ENCODE peak calls at places on chromosomes 4 and X, in four cellular contexts. One of them, this sample, is unnamed.
A peak's percentile ranks its signal among the peaks of the same experiment; 100 is the strongest.

GRCh38 chrX:100864967-100865366 is 9.2 kb downstream of the NOX1 start:
- DNase-seq in NCI-H1694: no peak
- DNase-seq in A549: no peak
- DNase-seq in activated effector memory CD4-positive, alpha-beta T cell treated with anti-CD3 and anti-CD28 coated beads, Interleukin-2, amount 50 U/mL, for 16 hours: no peak
- DNase-seq in this sample: no peak

GRCh38 chr4:147620315-147620714 is 3.1 kb downstream of the TMEM184C start:
- DNase-seq in NCI-H1694: no peak
- DNase-seq in A549: no peak
- DNase-seq in activated effector memory CD4-positive, alpha-beta T cell treated with anti-CD3 and anti-CD28 coated beads, Interleukin-2, amount 50 U/mL, for 16 hours: no peak
- DNase-seq in this sample: no peak

GRCh38 chrX:130196453-130196852 is 24.7 kb downstream of the RAB33A start:
- DNase-seq in NCI-H1694: no peak
- DNase-seq in A549: no peak
- DNase-seq in activated effector memory CD4-positive, alpha-beta T cell treated with anti-CD3 and anti-CD28 coated beads, Interleukin-2, amount 50 U/mL, for 16 hours: no peak
- DNase-seq in this sample: no peak

GRCh38 chrX:39261446-39262147 is 460.3 kb downstream of the MID1IP1 start:
- DNase-seq in NCI-H1694: peak; percentile 55
- DNase-seq in A549: peak; percentile 1
- DNase-seq in activated effector memory CD4-positive, alpha-beta T cell treated with anti-CD3 and anti-CD28 coated beads, Interleukin-2, amount 50 U/mL, for 16 hours: no peak
- DNase-seq in this sample: no peak

GRCh38 chr4:55993994-55994657 is 45.4 kb downstream of the CEP135 start:
- DNase-seq in NCI-H1694: no peak
- DNase-seq in A549: no peak
- DNase-seq in activated effector memory CD4-positive, alpha-beta T cell treated with anti-CD3 and anti-CD28 coated beads, Interleukin-2, amount 50 U/mL, for 16 hours: no peak
- DNase-seq in this sample: no peak

GRCh38 chrX:46208225-46208854 is 336.9 kb downstream of the ZNF674 start:
- DNase-seq in NCI-H1694: no peak
- DNase-seq in A549: no peak
- DNase-seq in activated effector memory CD4-positive, alpha-beta T cell treated with anti-CD3 and anti-CD28 coated beads, Interleukin-2, amount 50 U/mL, for 16 hours: no peak
- DNase-seq in this sample: no peak

GRCh38 chrX:121307441-121307840 is 260.0 kb downstream of the GLUD2 start:
- DNase-seq in NCI-H1694: no peak
- DNase-seq in A549: no peak
- DNase-seq in activated effector memory CD4-positive, alpha-beta T cell treated with anti-CD3 and anti-CD28 coated beads, Interleukin-2, amount 50 U/mL, for 16 hours: no peak
- DNase-seq in this sample: no peak

GRCh38 chr4:107589269-107589668 is 130.8 kb downstream of the PAPSS1 start:
- DNase-seq in NCI-H1694: no peak
- DNase-seq in A549: no peak
- DNase-seq in activated effector memory CD4-positive, alpha-beta T cell treated with anti-CD3 and anti-CD28 coated beads, Interleukin-2, amount 50 U/mL, for 16 hours: no peak
- DNase-seq in this sample: no peak

GRCh38 chr4:146975535-146975934 is 29.9 kb upstream of the TTC29 start:
- DNase-seq in NCI-H1694: no peak
- DNase-seq in A549: no peak
- DNase-seq in activated effector memory CD4-positive, alpha-beta T cell treated with anti-CD3 and anti-CD28 coated beads, Interleukin-2, amount 50 U/mL, for 16 hours: no peak
- DNase-seq in this sample: peak; percentile 29

GRCh38 chrX:122703762-122704161 is 480.3 kb upstream of the GRIA3 start:
- DNase-seq in NCI-H1694: no peak
- DNase-seq in A549: no peak
- DNase-seq in activated effector memory CD4-positive, alpha-beta T cell treated with anti-CD3 and anti-CD28 coated beads, Interleukin-2, amount 50 U/mL, for 16 hours: no peak
- DNase-seq in this sample: no peak

GRCh38 chr4:55184600-55185523 is 59.5 kb upstream of the KDR start:
- DNase-seq in NCI-H1694: no peak
- DNase-seq in A549: no peak
- DNase-seq in activated effector memory CD4-positive, alpha-beta T cell treated with anti-CD3 and anti-CD28 coated beads, Interleukin-2, amount 50 U/mL, for 16 hours: no peak
- DNase-seq in this sample: peak; percentile 8

GRCh38 chrX:37349131-37350033 is at the start of gene PRRG1:
- DNase-seq in NCI-H1694: peak; percentile 44
- DNase-seq in A549: peak; percentile 42
- DNase-seq in activated effector memory CD4-positive, alpha-beta T cell treated with anti-CD3 and anti-CD28 coated beads, Interleukin-2, amount 50 U/mL, for 16 hours: no peak
- DNase-seq in this sample: peak; percentile 74

This sample was measured in NCI-H2171.